ENCODE peak calls at places on chromosomes 11 and 22, in five cellular contexts. V is A549, C is GM23338, I is MM.1S, W is mammary epithelial cell. S is an unnamed sample.

GRCh38 chr22:22748297-22748743 is 103.9 kb downstream of the GGTLC2 start:
- DNase-seq in V (no peak), C (peak; percentile 43), I (peak; percentile 69), W (peak; percentile 31), S (peak; percentile 23)

GRCh38 chr11:17585911-17586695 is 39.0 kb downstream of the OTOG start:
- DNase-seq in V (no peak), C (no peak), I (no peak), W (no peak), S (no peak)

GRCh38 chr11:80846979-80847378 is 1406.1 kb upstream of the TENM4 start:
- DNase-seq in V (no peak), C (no peak), I (no peak), W (no peak), S (no peak)

GRCh38 chr22:46287873-46288751 is 8.6 kb upstream of the GTSE1 start:
- DNase-seq in V (no peak), C (no peak), I (peak; percentile 64), W (no peak), S (no peak)

GRCh38 chr11:132365650-132366049 is 995.2 kb downstream of the NTM start:
- DNase-seq in V (no peak), C (no peak), I (no peak), W (no peak), S (no peak)

GRCh38 chr11:101584651-101585050 is 844 bp upstream of the TRPC6 start:
- DNase-seq in V (no peak), C (no peak), I (no peak), W (no peak), S (no peak)

GRCh38 chr11:86629070-86629706 is 43.2 kb downstream of the ME3 start:
- DNase-seq in V (no peak), C (no peak), I (no peak), W (no peak), S (peak; percentile 80)

GRCh38 chr22:42964994-42965699 is 49.8 kb downstream of the PACSIN2 start:
- DNase-seq in V (no peak), C (no peak), I (no peak), W (no peak), S (peak; percentile 41)

GRCh38 chr11:127369301-127369968 is 368.9 kb upstream of the KIRREL3 start:
- DNase-seq in V (no peak), C (no peak), I (no peak), W (no peak), S (no peak)

GRCh38 chr22:41682033-41682807 is 6.4 kb downstream of the SNU13 start:
- DNase-seq in V (no peak), C (peak; percentile 80), I (peak; percentile 73), W (peak; percentile 75), S (peak; percentile 87)

DNA sequence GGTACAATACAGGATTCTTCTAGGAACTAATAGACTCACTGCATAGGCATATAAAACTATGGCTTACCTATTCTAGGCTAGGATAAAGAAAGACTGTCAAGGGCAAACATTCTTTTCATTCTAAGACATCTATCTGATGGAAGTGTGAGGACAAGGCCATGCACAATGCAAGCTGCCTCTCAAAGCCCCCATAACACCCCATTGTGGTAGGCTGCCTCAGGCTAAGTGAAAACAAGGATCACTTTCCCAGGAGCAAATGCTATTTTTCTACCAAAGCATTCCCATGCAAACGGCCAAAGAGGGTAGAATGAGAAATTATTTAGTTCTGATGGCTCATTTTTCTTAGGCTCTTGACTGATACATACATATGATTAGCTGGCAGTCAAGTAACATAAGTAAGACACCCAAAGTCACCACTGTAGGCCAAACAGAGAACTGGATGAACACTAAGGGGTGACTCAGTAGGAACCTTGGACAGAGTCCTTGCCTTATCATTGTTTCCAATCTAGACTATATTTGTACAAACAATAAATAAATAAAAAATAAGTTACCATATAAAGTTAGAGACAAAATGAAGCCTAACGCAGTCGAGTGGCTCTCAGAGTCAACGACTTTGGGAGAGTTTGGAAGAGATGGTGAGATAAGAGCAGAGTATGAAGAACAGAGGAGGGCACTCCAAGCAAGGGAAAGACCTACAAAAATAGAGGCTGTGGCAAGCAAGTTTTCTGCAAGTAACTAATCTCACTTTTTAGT is 303.6 kb downstream of the SBF2 start:
- DNase-seq in V (no peak), C (peak; percentile 12), I (no peak), W (no peak), S (peak; percentile 62)
- TF ChIP-seq CTCF in V (peak; percentile 32), C (peak; percentile 58), I (no peak), W (no peak), S (no peak)

GRCh38 chr11:63870351-63871197 is 31.7 kb downstream of the MARK2 start:
- DNase-seq in V (no peak), C (no peak), I (no peak), W (no peak), S (no peak)

GRCh38 chr11:63869171-63869591 is 30.3 kb downstream of the MARK2 start:
- DNase-seq in V (no peak), C (no peak), I (no peak), W (peak; percentile 48), S (no peak)

GRCh38 chr11:63867511-63867910 is 28.6 kb downstream of the MARK2 start:
- DNase-seq in V (no peak), C (no peak), I (no peak), W (no peak), S (no peak)

GRCh38 chr11:63869686-63870085 is 30.8 kb downstream of the MARK2 start:
- DNase-seq in V (no peak), C (no peak), I (no peak), W (no peak), S (no peak)

DNA sequence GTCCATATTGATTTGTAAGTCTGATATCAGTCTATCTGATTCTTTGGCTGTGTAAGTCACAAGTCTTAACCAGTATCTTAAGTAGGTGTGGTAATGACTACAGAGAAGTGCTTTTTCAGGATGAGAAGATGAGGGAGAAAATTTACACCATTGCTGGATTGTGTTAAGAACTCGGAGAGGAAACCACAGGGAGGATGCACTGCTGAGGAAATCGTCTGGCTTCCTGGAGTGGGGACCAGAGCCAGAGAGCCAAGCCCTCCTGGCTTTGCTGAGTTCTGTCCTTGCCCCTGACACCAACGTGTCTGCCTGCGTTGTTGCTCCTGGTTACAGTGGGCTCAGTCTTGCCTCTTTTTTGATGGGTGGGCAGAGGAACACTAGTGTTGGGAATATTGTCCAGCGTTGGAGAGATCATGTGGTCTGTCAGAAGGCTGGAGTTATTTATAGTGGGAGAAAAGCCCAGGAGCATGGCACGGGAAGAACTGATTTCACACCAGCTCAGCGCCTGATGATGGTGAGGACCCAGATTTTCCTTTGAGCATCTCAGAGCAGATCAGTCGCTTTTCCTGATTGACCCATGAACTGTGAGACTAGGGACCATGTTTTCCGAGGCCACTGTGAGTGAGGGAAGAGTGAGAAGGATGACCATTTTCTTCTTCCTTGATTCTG is 29.6 kb downstream of the MARK2 start:
- DNase-seq in V (no peak), C (no peak), I (no peak), W (no peak), S (no peak)
- H3K4me2 ChIP-seq in V (no peak overlapping the region), C (no peak overlapping the region), I (no peak overlapping the region), W (peak overlapping the region; percentile 50), S (no peak overlapping the region)

DNA sequence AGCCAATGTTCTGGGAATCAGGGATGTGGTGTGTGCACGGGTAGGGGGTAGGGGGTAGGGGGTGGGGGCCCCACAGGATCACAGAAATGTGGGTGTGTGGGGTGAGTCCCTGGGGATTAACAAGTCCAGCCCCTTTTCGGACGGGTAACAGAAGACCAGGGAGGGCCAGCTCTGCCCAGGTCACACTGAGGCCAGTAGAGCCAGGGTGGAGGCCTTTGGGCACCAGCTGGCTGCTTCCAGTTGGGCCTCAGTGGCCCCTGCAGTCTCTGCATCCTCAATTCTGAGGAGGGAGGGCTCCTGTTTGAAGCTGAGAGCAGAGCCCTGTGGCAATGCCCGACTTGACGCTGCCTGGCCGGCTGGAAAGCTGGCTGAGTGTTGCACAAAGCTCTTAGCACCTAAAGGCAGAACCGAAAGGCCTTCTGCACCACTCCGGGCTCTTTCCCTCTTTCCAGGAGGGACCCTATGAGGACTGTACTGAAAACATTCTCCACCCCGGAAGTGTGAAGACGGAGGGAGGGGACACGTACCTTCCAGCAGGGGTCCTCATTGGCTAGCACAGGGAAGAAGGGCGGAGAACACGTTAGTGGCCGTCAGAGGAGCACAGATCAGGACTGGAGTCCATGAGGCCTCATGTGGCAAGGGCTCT is 120.4 kb downstream of the PHF21B start:
- DNase-seq in V (no peak), C (peak; percentile 52), I (no peak), W (no peak), S (no peak)
- TF ChIP-seq CTCF in V (no peak), C (peak; percentile 60), I (no peak), W (no peak), S (no peak)

GRCh38 chr11:78218707-78219492 is 30.2 kb downstream of the USP35 start:
- DNase-seq in V (no peak), C (no peak), I (no peak), W (no peak), S (no peak)

GRCh38 chr11:78217650-78218541 is 29.2 kb downstream of the USP35 start:
- DNase-seq in V (no peak), C (no peak), I (no peak), W (no peak), S (no peak)

GRCh38 chr11:78214331-78215194 is 25.8 kb downstream of the USP35 start:
- DNase-seq in V (no peak), C (no peak), I (no peak), W (no peak), S (no peak)

GRCh38 chr11:78216021-78216420 is 27.3 kb downstream of the USP35 start:
- DNase-seq in V (no peak), C (no peak), I (no peak), W (no peak), S (no peak)

GRCh38 chr11:78216571-78217287 is 28.0 kb downstream of the USP35 start:
- DNase-seq in V (no peak), C (no peak), I (no peak), W (peak; percentile 19), S (no peak)
- H3K4me2 ChIP-seq in V (no peak overlapping the region), C (no peak overlapping the region), I (no peak overlapping the region), W (no peak overlapping the region), S (no peak overlapping the region)

S was measured in fibroblast of lung.